ENCODE peak calls at places on chromosomes 4 and X, in five cellular contexts. Y is thyroid gland, E is lower lobe of right lung, P is esophagus muscularis mucosa, D is left ventricle myocardium inferior. Q is an unnamed sample. For H3K36me3, the result is how much of the 10 kb centered on the place peaks cover.

GRCh38 chr4:107579099-107579498 is 140.9 kb downstream of the PAPSS1 start:
- DNase-seq in Y (no peak), E (no peak), P (no peak), D (no peak), Q (no peak)

GRCh38 chr4:40924096-40924792 is 174.5 kb downstream of the NSUN7 start:
- DNase-seq in Y (peak), E (peak), P (no peak), D (peak), Q (peak)

GRCh38 chr4:17958185-17958584 is 63.4 kb downstream of the LCORL start:
- DNase-seq in Y (no peak), E (no peak), P (no peak), D (no peak), Q (peak)

GRCh38 chr4:111562811-111563210 is 582.4 kb upstream of the FAM241A start:
- DNase-seq in Y (no peak), E (no peak), P (no peak), D (no peak), Q (peak)

GRCh38 chr4:15935504-15936392 is 2.8 kb downstream of the FGFBP1 start:
- DNase-seq in Y (no peak), E (no peak), P (no peak), D (no peak), Q (no peak)

GRCh38 chr4:128663325-128663724 is 146.2 kb upstream of the JADE1 start:
- DNase-seq in Y (no peak), E (no peak), P (no peak), D (no peak), Q (no peak)

GRCh38 chr4:139619644-139620043 is 46.0 kb upstream of the MGST2 start:
- DNase-seq in Y (no peak), E (no peak), P (no peak), D (no peak), Q (no peak)

GRCh38 chr4:99024481-99025275 is 29.2 kb downstream of the METAP1 start:
- DNase-seq in Y (peak), E (no peak), P (no peak), D (peak), Q (no peak)

GRCh38 chrX:21986596-21986995 is 45.5 kb upstream of the PHEX start:
- DNase-seq in Y (no peak), E (no peak), P (no peak), D (no peak), Q (peak)

GRCh38 chrX:13090261-13091110 is 46.1 kb upstream of the FAM9C start:
- DNase-seq in Y (no peak), E (no peak), P (no peak), D (no peak), Q (no peak)

GRCh38 chr4:94877973-94878372 is 120.2 kb downstream of the BMPR1B start:
- DNase-seq in Y (no peak), E (no peak), P (no peak), D (no peak), Q (no peak)

GRCh38 chr4:153154010-153154975 is 50.0 kb upstream of the TRIM2 start:
- DNase-seq in Y (peak), E (no peak), P (no peak), D (no peak), Q (no peak)

GRCh38 chr4:63620271-63620670 is 789.0 kb downstream of the TECRL start:
- DNase-seq in Y (no peak), E (no peak), P (no peak), D (no peak), Q (no peak)

GRCh38 chr4:109942292-109942926 is 29.7 kb downstream of the EGF start:
- DNase-seq in Y (peak), E (no peak), P (no peak), D (no peak), Q (peak)

GRCh38 chrX:57104921-57105398 is 16.4 kb downstream of the SPIN2B start:
- DNase-seq in Y (no peak), E (no peak), P (no peak), D (no peak), Q (no peak)

GRCh38 chrX:136034622-136035021 is 49.4 kb downstream of the SLC9A6 start:
- DNase-seq in Y (no peak), E (no peak), P (no peak), D (no peak), Q (no peak)

GRCh38 chrX:56800801-56801200 is 71.8 kb downstream of the NBDY start:
- DNase-seq in Y (no peak), E (no peak), P (no peak), D (no peak), Q (no peak)

GRCh38 chr4:124712417-124713212 is at the start of gene ANKRD50:
- DNase-seq in Y (peak), E (peak), P (peak), D (peak), Q (peak)

GRCh38 chrX:10203617-10204016 is 46.8 kb downstream of the CLCN4 start:
- DNase-seq in Y (no peak), E (no peak), P (no peak), D (no peak), Q (no peak)

GRCh38 chr4:67468801-67469200 is 76.5 kb downstream of the CENPC start:
- DNase-seq in Y (no peak), E (no peak), P (no peak), D (no peak), Q (no peak)

GRCh38 chr4:85783483-85783882 is 308.5 kb downstream of the ARHGAP24 start:
- DNase-seq in Y (no peak), E (no peak), P (no peak), D (no peak), Q (no peak)

GRCh38 chrX:15359701-15360100 is 24.4 kb upstream of the PIGA start:
- DNase-seq in Y (no peak), E (no peak), P (no peak), D (no peak), Q (no peak)

GRCh38 chr4:108783666-108784463 is 21.0 kb upstream of the ETNPPL start:
- DNase-seq in Y (no peak), E (no peak), P (no peak), D (no peak), Q (no peak)

GRCh38 chrX:71251456-71251973 is 2.4 kb downstream of the ZMYM3 start:
- DNase-seq in Y (peak), E (no peak), P (no peak), D (no peak), Q (peak)
- H3K36me3 ChIP-seq in Y (under half), E (under half), P (under half), D (under half), Q (under half)

DNA sequence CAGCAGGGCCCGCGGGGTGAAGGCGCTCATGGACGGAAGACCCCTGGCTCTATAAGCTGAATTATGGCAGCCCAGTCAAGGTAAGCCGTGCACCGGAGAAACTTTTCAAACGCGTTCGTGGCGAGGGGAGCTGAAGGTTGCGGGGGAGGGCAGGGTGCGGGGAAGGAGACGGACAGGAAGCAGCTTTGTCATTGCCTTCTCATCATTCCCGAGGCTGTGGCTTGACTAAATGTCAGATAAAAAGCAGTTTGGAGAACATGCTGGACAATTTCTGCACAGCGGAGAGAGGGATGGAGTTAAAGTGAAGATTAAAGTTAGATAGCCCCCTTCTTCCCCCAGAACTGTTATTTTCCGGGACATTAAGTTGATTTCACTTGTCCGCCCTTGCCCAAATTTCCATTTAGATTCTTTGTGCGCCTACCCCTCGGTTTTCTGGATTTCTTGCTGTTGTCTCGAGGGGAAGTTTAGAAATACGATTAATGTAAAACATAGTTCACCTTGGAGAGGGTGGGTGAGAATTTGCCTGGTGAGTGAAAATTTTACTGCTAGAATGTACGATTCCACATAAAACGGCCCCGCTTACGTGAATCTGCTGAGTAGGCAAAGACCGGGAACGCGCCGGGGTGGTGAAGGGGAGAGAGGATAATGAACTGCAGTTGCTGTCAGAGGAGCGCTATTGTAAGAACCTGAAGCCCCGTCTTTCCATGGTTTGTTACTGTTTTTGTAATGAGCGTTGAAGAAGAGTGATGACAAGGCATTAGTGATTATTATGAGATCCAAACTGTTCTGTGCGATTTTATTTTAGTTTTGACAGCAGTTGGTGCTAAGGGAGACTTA is 72.8 kb downstream of the AFF1 start:
- DNase-seq in Y (peak), E (peak), P (peak), D (peak), Q (no peak)
- H3K27ac ChIP-seq in Y (peak), E (peak), P (peak), D (peak), Q (peak)

DNA sequence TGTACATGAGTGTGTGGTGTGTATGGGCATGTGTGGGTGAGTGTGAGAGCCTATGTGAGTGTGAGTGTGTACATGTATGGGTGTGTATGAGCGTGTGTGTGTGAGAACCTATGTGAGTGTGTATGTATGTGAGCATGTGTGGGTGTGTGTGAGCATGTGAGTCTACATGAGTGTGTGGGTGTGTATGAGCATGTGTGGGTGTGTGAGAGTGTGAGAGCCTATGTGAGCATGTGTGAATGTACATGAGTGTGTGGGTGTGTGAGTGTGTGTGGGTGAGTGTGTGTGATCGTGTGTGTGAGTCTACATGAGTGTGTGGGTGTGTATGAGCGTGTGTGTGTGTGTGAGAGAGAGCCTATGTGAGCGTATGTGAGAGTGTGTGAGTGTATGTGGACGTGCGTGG is 205.4 kb upstream of the PSAPL1 start:
- DNase-seq in Y (no peak), E (no peak), P (no peak), D (no peak), Q (no peak)
- H3K36me3 ChIP-seq in Y (under half), E (under half), P (under half), D (under half), Q (under half)

GRCh38 chr4:80257851-80258250 is 8.6 kb upstream of the FGF5 start:
- DNase-seq in Y (no peak), E (no peak), P (no peak), D (no peak), Q (no peak)
- H3K27ac ChIP-seq in Y (no peak), E (no peak), P (no peak), D (no peak), Q (no peak)

DNA sequence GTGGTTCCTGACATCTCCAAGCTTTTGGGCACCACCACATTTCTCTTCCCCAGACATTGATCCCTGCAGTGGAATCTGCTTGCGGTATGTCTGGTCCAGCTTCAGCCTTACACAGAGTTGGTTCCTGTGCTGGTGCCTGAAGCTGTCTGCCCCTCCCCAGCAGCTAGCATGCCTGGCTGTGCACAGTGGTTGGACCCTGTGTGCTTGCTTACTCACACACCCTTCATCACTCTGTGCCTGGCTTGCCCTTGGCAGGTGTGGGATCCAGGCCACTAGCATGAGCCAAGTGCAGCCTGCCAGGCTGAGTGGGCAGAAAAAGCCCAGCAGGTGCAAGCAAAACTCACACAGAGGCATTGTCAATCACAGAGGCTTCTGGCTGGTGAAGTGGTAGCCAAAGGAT is 473.8 kb downstream of the ACTRT1 start:
- DNase-seq in Y (no peak), E (no peak), P (no peak), D (peak), Q (no peak)
- H3K36me3 ChIP-seq in Y (under half), E (under half), P (under half), D (under half), Q (under half)

GRCh38 chr4:76963136-76963477 is 13.6 kb downstream of the SEPTIN11 start:
- DNase-seq in Y (no peak), E (no peak), P (no peak), D (no peak), Q (no peak)
- H3K27ac ChIP-seq in Y (no peak), E (no peak), P (no peak), D (no peak), Q (no peak)

DNA sequence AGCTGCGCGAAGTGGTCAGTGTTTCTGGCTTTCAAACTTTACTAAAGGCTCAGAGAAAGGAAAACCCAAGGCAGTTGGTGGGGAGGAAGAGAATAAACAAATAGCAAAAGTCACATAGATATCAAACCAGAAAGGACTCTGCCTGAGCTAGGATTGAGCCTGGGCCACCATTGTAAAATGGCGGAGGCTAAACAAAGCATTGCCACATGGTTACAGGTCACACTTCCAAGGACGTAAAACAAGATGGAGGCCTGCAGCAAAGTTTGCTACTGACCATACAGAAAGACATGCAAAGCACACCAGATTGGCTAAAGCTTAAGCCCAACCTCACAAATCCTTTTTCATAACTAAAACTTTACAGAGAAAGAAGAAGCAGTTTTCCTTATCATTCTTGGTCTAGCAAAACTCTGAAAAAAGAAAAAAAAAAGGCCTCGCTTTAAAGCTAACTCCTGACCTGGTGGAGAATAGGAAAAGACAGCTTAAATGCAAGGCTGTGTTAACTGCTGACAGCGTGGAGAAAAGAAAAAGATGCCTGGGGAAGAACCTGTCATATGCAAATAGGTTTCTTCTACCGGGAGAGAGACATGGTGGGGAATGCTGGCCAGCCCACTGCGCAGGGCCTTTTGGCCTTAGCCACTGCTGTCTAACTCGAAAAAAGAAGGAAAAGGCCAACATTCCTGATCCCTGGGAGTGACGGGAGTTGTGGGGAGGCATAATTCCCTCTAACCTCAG is 81.8 kb upstream of the SMARCA5 start:
- DNase-seq in Y (no peak), E (no peak), P (no peak), D (no peak), Q (no peak)
- H3K36me3 ChIP-seq in Y (under half), E (under half), P (under half), D (under half), Q (under half)

DNA sequence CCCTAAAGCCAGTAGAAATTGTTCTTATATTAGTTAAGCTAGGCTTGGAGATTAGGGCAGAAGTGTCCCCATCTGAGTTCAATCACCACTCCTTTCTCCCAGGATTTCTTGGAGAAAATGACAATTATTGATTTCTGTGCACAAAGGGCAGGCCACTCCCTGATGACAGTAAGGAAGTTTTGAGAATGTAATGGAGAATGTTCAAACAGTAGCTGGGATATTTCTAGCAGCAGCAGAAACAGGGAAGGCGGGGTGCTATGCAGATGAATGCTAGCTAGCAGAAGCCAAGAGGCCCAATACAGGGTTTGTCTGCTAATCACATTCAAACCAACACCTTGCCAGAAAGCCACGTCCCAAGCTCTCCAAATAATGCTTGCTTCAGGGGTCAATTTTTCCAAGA is 84.5 kb upstream of the PCDH19 start:
- DNase-seq in Y (no peak), E (no peak), P (no peak), D (no peak), Q (no peak)
- H3K27ac ChIP-seq in Y (no peak), E (no peak), P (no peak), D (no peak), Q (no peak)